ENCODE peak calls at places on chromosomes 3 and 15, in six cellular contexts. One of them, this sample, is unnamed.

GRCh38 chr3:33128706-33129105 is 14.9 kb downstream of the CRTAP start:
- DNase-seq in activated T-cell treated with anti-CD3 and anti-CD28 coated beads, Interleukin-2, amount 50 U/mL, for 72 hours: no peak
- DNase-seq in AG04450: no peak
- DNase-seq in Daoy: no peak
- DNase-seq in HL-60: no peak
- DNase-seq in AG09309: no peak
- DNase-seq in this sample: peak; percentile 63

GRCh38 chr15:52020253-52021085 is 1.4 kb downstream of the MAPK6 start:
- DNase-seq in HL-60: no peak
- DNase-seq in AG09309: no peak
- DNase-seq in AG04450: no peak
- DNase-seq in activated T-cell treated with anti-CD3 and anti-CD28 coated beads, Interleukin-2, amount 50 U/mL, for 72 hours: no peak
- DNase-seq in Daoy: no peak
- DNase-seq in this sample: peak; percentile 55

GRCh38 chr3:53196575-53197407 is 35.8 kb downstream of the PRKCD start:
- DNase-seq in AG04450: no peak
- DNase-seq in activated T-cell treated with anti-CD3 and anti-CD28 coated beads, Interleukin-2, amount 50 U/mL, for 72 hours: peak; percentile 38
- DNase-seq in AG09309: no peak
- DNase-seq in HL-60: peak; percentile 92
- DNase-seq in Daoy: peak; percentile 45
- DNase-seq in this sample: peak; percentile 63

GRCh38 chr3:16286161-16286560 is 21.1 kb downstream of the OXNAD1 start:
- DNase-seq in Daoy: no peak
- DNase-seq in HL-60: no peak
- DNase-seq in AG04450: no peak
- DNase-seq in activated T-cell treated with anti-CD3 and anti-CD28 coated beads, Interleukin-2, amount 50 U/mL, for 72 hours: peak; percentile 70
- DNase-seq in AG09309: no peak
- DNase-seq in this sample: no peak

GRCh38 chr15:36682091-36682490 is 102.7 kb downstream of the CDIN1 start:
- DNase-seq in AG04450: no peak
- DNase-seq in HL-60: no peak
- DNase-seq in activated T-cell treated with anti-CD3 and anti-CD28 coated beads, Interleukin-2, amount 50 U/mL, for 72 hours: no peak
- DNase-seq in Daoy: no peak
- DNase-seq in AG09309: no peak
- DNase-seq in this sample: peak; percentile 12

GRCh38 chr15:55917881-55918296 is 75.5 kb downstream of the NEDD4 start:
- DNase-seq in AG09309: peak; percentile 75
- DNase-seq in AG04450: peak; percentile 89
- DNase-seq in Daoy: peak; percentile 69
- DNase-seq in HL-60: no peak
- DNase-seq in activated T-cell treated with anti-CD3 and anti-CD28 coated beads, Interleukin-2, amount 50 U/mL, for 72 hours: no peak
- DNase-seq in this sample: peak; percentile 97

GRCh38 chr15:99511865-99512632 is 53.7 kb upstream of the MEF2A start:
- DNase-seq in HL-60: peak; percentile 7
- DNase-seq in activated T-cell treated with anti-CD3 and anti-CD28 coated beads, Interleukin-2, amount 50 U/mL, for 72 hours: no peak
- DNase-seq in AG09309: no peak
- DNase-seq in AG04450: no peak
- DNase-seq in Daoy: no peak
- DNase-seq in this sample: peak; percentile 37

GRCh38 chr3:135310317-135310716 is 515.3 kb downstream of the EPHB1 start:
- DNase-seq in Daoy: peak; percentile 66
- DNase-seq in AG04450: no peak
- DNase-seq in HL-60: no peak
- DNase-seq in AG09309: no peak
- DNase-seq in activated T-cell treated with anti-CD3 and anti-CD28 coated beads, Interleukin-2, amount 50 U/mL, for 72 hours: no peak
- DNase-seq in this sample: no peak

GRCh38 chr15:74837482-74837881 is 5.5 kb downstream of the ULK3 start:
- DNase-seq in HL-60: no peak
- DNase-seq in AG09309: no peak
- DNase-seq in Daoy: no peak
- DNase-seq in activated T-cell treated with anti-CD3 and anti-CD28 coated beads, Interleukin-2, amount 50 U/mL, for 72 hours: no peak
- DNase-seq in AG04450: no peak
- DNase-seq in this sample: no peak